ENCODE peak calls at places on chromosome 11, in ten cellular contexts. T, Z, B, O, W, R, D, X, H and A are unnamed samples.

GRCh38 chr11:128251140-128251539 is 336.2 kb downstream of the ETS1 start:
- DNase-seq in T (no peak), Z (no peak), B (no peak), O (no peak), W (no peak), R (no peak), D (no peak), X (peak; percentile 15), H (no peak), A (no peak)

GRCh38 chr11:76361365-76361764 is 19.6 kb downstream of the THAP12 start:
- DNase-seq in T (no peak), Z (no peak), B (no peak), O (no peak), W (no peak), R (no peak), D (no peak), X (no peak), H (no peak), A (no peak)

GRCh38 chr11:38971141-38971540 is 2373.1 kb upstream of the RAG2 start:
- DNase-seq in T (no peak), Z (no peak), B (no peak), O (no peak), W (no peak), R (no peak), D (no peak), X (peak; percentile 85), H (no peak), A (no peak)

GRCh38 chr11:76610871-76611475 is 59.6 kb downstream of the LRRC32 start:
- DNase-seq in T (no peak), Z (no peak), B (no peak), O (peak; percentile 84), W (no peak), R (no peak), D (no peak), X (no peak), H (peak; percentile 69), A (peak; percentile 69)

GRCh38 chr11:120122921-120123683 is 14.8 kb downstream of the TRIM29 start:
- DNase-seq in T (no peak), Z (no peak), B (no peak), O (no peak), W (no peak), R (no peak), D (no peak), X (no peak), H (no peak), A (no peak)

GRCh38 chr11:4626207-4627105 is 10.8 kb upstream of the OR51D1 start:
- DNase-seq in T (peak; percentile 73), Z (no peak), B (peak; percentile 82), O (peak; percentile 31), W (peak; percentile 31), R (peak; percentile 93), D (no peak), X (peak; percentile 84), H (peak; percentile 52), A (peak; percentile 28)

GRCh38 chr11:78499971-78500370 is 74.7 kb downstream of the NARS2 start:
- DNase-seq in T (no peak), Z (no peak), B (no peak), O (no peak), W (no peak), R (no peak), D (no peak), X (no peak), H (no peak), A (no peak)

GRCh38 chr11:6481924-6482275 is 599 bp downstream of the TIMM10B start:
- DNase-seq in T (no peak), Z (no peak), B (no peak), O (no peak), W (peak; percentile 26), R (no peak), D (no peak), X (no peak), H (no peak), A (no peak)

GRCh38 chr11:125401235-125401634 is 94.8 kb downstream of the FEZ1 start:
- DNase-seq in T (no peak), Z (peak; percentile 29), B (no peak), O (no peak), W (no peak), R (peak; percentile 35), D (no peak), X (no peak), H (no peak), A (no peak)

GRCh38 chr11:125404811-125405481 is 91.1 kb downstream of the FEZ1 start:
- DNase-seq in T (peak; percentile 74), Z (peak; percentile 75), B (peak; percentile 49), O (peak; percentile 91), W (peak; percentile 69), R (peak; percentile 84), D (no peak), X (peak; percentile 50), H (peak; percentile 71), A (peak; percentile 95)

GRCh38 chr11:125401746-125402145 is 94.3 kb downstream of the FEZ1 start:
- DNase-seq in T (no peak), Z (no peak), B (no peak), O (no peak), W (no peak), R (peak; percentile 73), D (no peak), X (no peak), H (no peak), A (peak; percentile 61)

GRCh38 chr11:125404136-125404810 is 91.8 kb downstream of the FEZ1 start:
- DNase-seq in T (no peak), Z (no peak), B (no peak), O (no peak), W (no peak), R (peak; percentile 70), D (no peak), X (no peak), H (no peak), A (no peak)

DNA sequence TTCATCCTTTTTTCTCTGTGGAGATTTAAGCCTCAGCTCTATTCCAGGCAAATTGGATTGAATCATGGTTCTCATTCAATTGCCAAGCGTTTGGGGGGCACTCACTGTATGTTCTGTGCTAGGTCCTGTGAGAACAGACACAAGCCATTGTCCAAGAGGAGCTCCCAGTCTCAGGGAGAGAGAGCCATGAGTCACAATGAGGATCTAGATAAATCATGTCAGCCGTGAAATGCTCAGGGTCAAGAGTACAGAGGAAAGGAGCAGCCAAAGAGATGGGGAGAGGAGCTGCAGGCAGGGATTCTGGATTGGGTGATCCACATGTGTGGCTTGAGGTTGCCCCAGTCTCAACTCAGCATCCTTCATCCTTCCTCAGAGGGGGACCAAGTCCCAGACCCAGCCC is 93.6 kb downstream of the FEZ1 start:
- DNase-seq in T (no peak), Z (no peak), B (no peak), O (no peak), W (no peak), R (no peak), D (no peak), X (peak; percentile 19), H (no peak), A (no peak)
- H3K27me3 ChIP-seq in T (peaks cover 7% of the 10 kb centered on the region), Z (no peaks in the 10 kb centered on the region), B (peaks cover 28% of the 10 kb centered on the region), O (peaks cover 34% of the 10 kb centered on the region), W (no peaks in the 10 kb centered on the region), R (no peaks in the 10 kb centered on the region), D (no peaks in the 10 kb centered on the region), X (peaks cover 98% of the 10 kb centered on the region), H (no peaks in the 10 kb centered on the region), A (peaks cover 4% of the 10 kb centered on the region)

GRCh38 chr11:61948505-61948904 is 1.6 kb upstream of the BEST1 start:
- DNase-seq in T (no peak), Z (no peak), B (no peak), O (no peak), W (no peak), R (no peak), D (no peak), X (no peak), H (no peak), A (no peak)

GRCh38 chr11:61947486-61948210 is 2.5 kb upstream of the BEST1 start:
- DNase-seq in T (peak; percentile 81), Z (peak; percentile 80), B (peak; percentile 61), O (peak; percentile 87), W (peak; percentile 87), R (peak; percentile 93), D (peak; percentile 87), X (peak; percentile 92), H (peak; percentile 85), A (peak; percentile 91)

GRCh38 chr11:61946894-61947293 is 3.3 kb upstream of the BEST1 start:
- DNase-seq in T (no peak), Z (no peak), B (no peak), O (no peak), W (no peak), R (no peak), D (no peak), X (no peak), H (no peak), A (no peak)

GRCh38 chr11:61949169-61950034 is 749 bp upstream of the BEST1 start:
- DNase-seq in T (peak; percentile 85), Z (no peak), B (peak; percentile 26), O (peak; percentile 93), W (peak; percentile 77), R (peak; percentile 88), D (no peak), X (no peak), H (peak; percentile 76), A (peak; percentile 90)

DNA sequence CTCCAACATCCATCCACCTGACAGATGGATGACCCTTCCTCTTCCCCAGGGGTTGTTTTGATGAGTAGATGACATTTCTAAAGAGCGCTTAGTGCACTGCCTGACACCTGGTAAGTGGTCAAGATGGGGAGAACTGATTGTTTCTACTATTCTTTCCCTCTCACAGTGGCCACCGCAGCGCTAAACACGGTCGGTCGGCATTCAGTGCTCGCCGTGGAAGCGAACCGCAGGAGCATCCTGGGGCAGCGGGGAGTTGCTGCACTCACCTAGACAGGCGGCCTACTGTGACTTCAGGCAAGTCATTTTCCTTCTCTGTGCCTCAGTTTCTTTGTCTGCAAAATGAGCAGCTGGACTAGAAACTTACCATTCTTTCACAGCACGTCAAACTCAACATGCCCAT is 5.0 kb upstream of the BEST1 start:
- DNase-seq in T (no peak), Z (no peak), B (no peak), O (no peak), W (no peak), R (no peak), D (no peak), X (no peak), H (no peak), A (no peak)
- H3K4me3 ChIP-seq in T (no peak overlapping the region), Z (no peak overlapping the region), B (no peak overlapping the region), O (no peak overlapping the region), W (no peak overlapping the region), R (no peak overlapping the region), D (no peak overlapping the region), X (no peak overlapping the region), H (no peak overlapping the region), A (no peak overlapping the region)

DNA sequence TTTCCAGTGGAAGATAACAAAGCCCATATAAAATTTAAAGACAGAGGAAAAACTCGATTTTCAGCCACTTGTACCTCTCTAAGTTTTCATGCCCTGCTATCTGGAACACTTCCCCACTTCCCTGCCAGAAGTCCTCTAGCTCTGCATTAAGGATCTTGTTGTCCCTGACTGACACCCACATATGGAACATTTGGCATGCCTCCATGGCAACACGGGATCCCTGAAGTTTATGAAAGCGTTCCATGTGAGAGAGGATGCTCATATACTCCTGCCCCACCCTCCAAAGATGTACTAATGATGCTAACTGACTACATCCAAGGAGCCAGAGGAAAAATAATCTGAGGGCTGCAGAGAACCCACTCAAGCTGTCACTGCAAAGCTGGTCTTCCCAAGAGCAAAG is 8.8 kb upstream of the C11orf91 start:
- DNase-seq in T (no peak), Z (no peak), B (no peak), O (no peak), W (no peak), R (no peak), D (no peak), X (no peak), H (no peak), A (no peak)
- H3K36me3 ChIP-seq in T (no peaks in the 10 kb centered on the region), Z (peaks cover 32% of the 10 kb centered on the region), B (peaks cover 12% of the 10 kb centered on the region), O (peaks cover 93% of the 10 kb centered on the region), W (no peaks in the 10 kb centered on the region), R (peaks cover 7% of the 10 kb centered on the region), D (peaks cover 40% of the 10 kb centered on the region), X (peaks cover 86% of the 10 kb centered on the region), H (peaks cover 82% of the 10 kb centered on the region), A (peaks cover 10% of the 10 kb centered on the region)

GRCh38 chr11:2298131-2298794 is 3.5 kb downstream of the C11orf21 start:
- DNase-seq in T (peak; percentile 31), Z (peak; percentile 38), B (no peak), O (no peak), W (peak; percentile 7), R (no peak), D (no peak), X (no peak), H (no peak), A (peak; percentile 43)

GRCh38 chr11:2300936-2301630 is 635 bp downstream of the C11orf21 start:
- DNase-seq in T (no peak), Z (peak; percentile 40), B (no peak), O (no peak), W (no peak), R (no peak), D (no peak), X (no peak), H (no peak), A (peak; percentile 63)

GRCh38 chr11:2298795-2299747 is 2.6 kb downstream of the C11orf21 start:
- DNase-seq in T (peak; percentile 89), Z (peak; percentile 65), B (no peak), O (peak; percentile 62), W (peak; percentile 9), R (peak; percentile 75), D (no peak), X (peak; percentile 70), H (no peak), A (peak; percentile 93)

GRCh38 chr11:2300290-2300935 is 1.3 kb downstream of the C11orf21 start:
- DNase-seq in T (peak; percentile 37), Z (peak; percentile 46), B (no peak), O (no peak), W (no peak), R (no peak), D (no peak), X (no peak), H (no peak), A (peak; percentile 55)

GRCh38 chr11:2299773-2300172 is 1.9 kb downstream of the C11orf21 start:
- DNase-seq in T (peak; percentile 29), Z (peak; percentile 34), B (no peak), O (no peak), W (no peak), R (no peak), D (no peak), X (no peak), H (no peak), A (peak; percentile 43)
- H3K27me3 ChIP-seq in T (no peaks in the 10 kb centered on the region), Z (no peaks in the 10 kb centered on the region), B (peaks cover 84% of the 10 kb centered on the region), O (no peaks in the 10 kb centered on the region), W (no peaks in the 10 kb centered on the region), R (no peaks in the 10 kb centered on the region), D (no peaks in the 10 kb centered on the region), X (no peaks in the 10 kb centered on the region), H (no peaks in the 10 kb centered on the region), A (no peaks in the 10 kb centered on the region)